ENCODE peak calls at places on chromosome 20, in five cellular contexts. D is DMS153, G is tibial artery, Q is T-helper 9 cell, M is HTR-8/SVneo. F is an unnamed sample.

GRCh38 chr20:46688151-46689081 is 828 bp downstream of the TP53RK start:
- DNase-seq in D (no peak), G (peak; percentile 38), Q (no peak), M (no peak), F (no peak)

GRCh38 chr20:49701313-49701731 is 12.4 kb downstream of the B4GALT5 start:
- DNase-seq in D (no peak), G (no peak), Q (no peak), M (no peak), F (no peak)

GRCh38 chr20:63612276-63612931 is 14.5 kb downstream of the GMEB2 start:
- DNase-seq in D (no peak), G (no peak), Q (no peak), M (no peak), F (no peak)

GRCh38 chr20:39338977-39339376 is 376.8 kb downstream of the DHX35 start:
- DNase-seq in D (no peak), G (peak; percentile 46), Q (no peak), M (no peak), F (no peak)

GRCh38 chr20:12966468-12967085 is 42.2 kb upstream of the SPTLC3 start:
- DNase-seq in D (no peak), G (no peak), Q (no peak), M (no peak), F (peak; percentile 25)

GRCh38 chr20:5400164-5400762 is 83.5 kb upstream of the PROKR2 start:
- DNase-seq in D (no peak), G (no peak), Q (no peak), M (no peak), F (peak; percentile 33)

GRCh38 chr20:47360489-47361267 is 4.2 kb upstream of the ZMYND8 start:
- DNase-seq in D (peak; percentile 82), G (peak; percentile 88), Q (no peak), M (peak; percentile 86), F (peak; percentile 93)

GRCh38 chr20:46978871-46979536 is 84.4 kb downstream of the EYA2 start:
- DNase-seq in D (no peak), G (no peak), Q (no peak), M (no peak), F (no peak)

GRCh38 chr20:48175261-48175660 is 390.0 kb upstream of the SULF2 start:
- DNase-seq in D (no peak), G (no peak), Q (no peak), M (no peak), F (no peak)

GRCh38 chr20:10960416-10960815 is 286.6 kb upstream of the JAG1 start:
- DNase-seq in D (no peak), G (no peak), Q (no peak), M (no peak), F (no peak)

GRCh38 chr20:52204136-52204535 is 12.6 kb upstream of the ZFP64 start:
- DNase-seq in D (no peak), G (no peak), Q (no peak), M (no peak), F (no peak)

GRCh38 chr20:59006864-59007757 is at the start of gene CTSZ:
- DNase-seq in D (no peak), G (no peak), Q (peak; percentile 35), M (peak; percentile 91), F (peak; percentile 56)

GRCh38 chr20:54680872-54681297 is 205.5 kb downstream of the DOK5 start:
- DNase-seq in D (no peak), G (peak; percentile 31), Q (no peak), M (peak; percentile 45), F (peak; percentile 46)

GRCh38 chr20:48624315-48625020 is 203.3 kb downstream of the PREX1 start:
- DNase-seq in D (no peak), G (no peak), Q (no peak), M (no peak), F (no peak)

GRCh38 chr20:62066339-62066982 is 780 bp upstream of the TAF4 start:
- DNase-seq in D (peak; percentile 26), G (no peak), Q (no peak), M (peak; percentile 81), F (peak; percentile 79)

GRCh38 chr20:24647713-24648112 is 178.3 kb downstream of the SYNDIG1 start:
- DNase-seq in D (no peak), G (no peak), Q (no peak), M (no peak), F (no peak)

GRCh38 chr20:35954907-35955251 is 577 bp upstream of the SCAND1 start:
- DNase-seq in D (peak; percentile 1), G (no peak), Q (peak; percentile 18), M (no peak), F (peak; percentile 79)

GRCh38 chr20:49578436-49578835 is 10.5 kb upstream of the PTGIS start:
- DNase-seq in D (no peak), G (no peak), Q (no peak), M (no peak), F (no peak)

GRCh38 chr20:39795401-39796272 is 833.5 kb downstream of the DHX35 start:
- DNase-seq in D (peak; percentile 11), G (peak; percentile 38), Q (no peak), M (no peak), F (no peak)

GRCh38 chr20:10297684-10298240 is 79.1 kb downstream of the SNAP25 start:
- DNase-seq in D (no peak), G (no peak), Q (no peak), M (no peak), F (no peak)

GRCh38 chr20:15491564-15491963 is 1081.7 kb downstream of the KIF16B start:
- DNase-seq in D (no peak), G (no peak), Q (no peak), M (no peak), F (peak; percentile 32)

GRCh38 chr20:7695622-7696021 is 244.6 kb downstream of the HAO1 start:
- DNase-seq in D (no peak), G (no peak), Q (no peak), M (no peak), F (peak; percentile 35)

GRCh38 chr20:10674684-10675455 is 1.1 kb upstream of the JAG1 start:
- DNase-seq in D (peak; percentile 71), G (peak; percentile 82), Q (no peak), M (peak; percentile 78), F (peak; percentile 87)

GRCh38 chr20:42308980-42309524 is 690.9 kb upstream of the CHD6 start:
- DNase-seq in D (no peak), G (no peak), Q (no peak), M (no peak), F (no peak)

GRCh38 chr20:44730441-44730840 is 15.2 kb upstream of the KCNK15 start:
- DNase-seq in D (no peak), G (no peak), Q (no peak), M (peak; percentile 75), F (peak; percentile 48)

GRCh38 chr20:50226093-50226974 is 35.7 kb downstream of the CEBPB start:
- DNase-seq in D (no peak), G (peak; percentile 78), Q (no peak), M (peak; percentile 75), F (no peak)

GRCh38 chr20:62721511-62722197 is 13.0 kb downstream of the NTSR1 start:
- DNase-seq in D (no peak), G (no peak), Q (no peak), M (no peak), F (peak; percentile 21)

GRCh38 chr20:11777861-11778570 is 139.7 kb upstream of the BTBD3 start:
- DNase-seq in D (peak; percentile 42), G (no peak), Q (no peak), M (peak; percentile 48), F (no peak)

GRCh38 chr20:62025832-62026563 is 39.7 kb downstream of the TAF4 start:
- DNase-seq in D (no peak), G (no peak), Q (no peak), M (no peak), F (no peak)

GRCh38 chr20:48171626-48172025 is 386.3 kb upstream of the SULF2 start:
- DNase-seq in D (no peak), G (no peak), Q (no peak), M (no peak), F (no peak)

GRCh38 chr20:17840423-17840822 is 128.2 kb downstream of the SNX5 start:
- DNase-seq in D (no peak), G (no peak), Q (no peak), M (no peak), F (no peak)

GRCh38 chr20:49890651-49891361 is 24.5 kb downstream of the SPATA2 start:
- DNase-seq in D (no peak), G (no peak), Q (no peak), M (no peak), F (no peak)

GRCh38 chr20:1688886-1689538 is 31.4 kb upstream of the SIRPG start:
- DNase-seq in D (no peak), G (no peak), Q (no peak), M (no peak), F (no peak)

GRCh38 chr20:36306557-36307411 is 645 bp downstream of the DLGAP4 start:
- DNase-seq in D (no peak), G (no peak), Q (no peak), M (no peak), F (no peak)

GRCh38 chr20:9686001-9686400 is 152.9 kb downstream of the PAK5 start:
- DNase-seq in D (no peak), G (no peak), Q (no peak), M (no peak), F (no peak)

GRCh38 chr20:51183443-51183842 is 160.5 kb upstream of the KCNG1 start:
- DNase-seq in D (no peak), G (no peak), Q (no peak), M (peak; percentile 69), F (no peak)

F was measured in SW480.